ENCODE peak calls at places on chromosomes 11 and 22, in nine cellular contexts. C is sigmoid colon, F is prostate gland, J is transverse colon, U is fibroblast of mammary gland, B is SK-N-SH, T is dorsolateral prefrontal cortex, W is lower leg skin, Q is GM12878. G is an unnamed sample.

GRCh38 chr11:79076526-79077115 is 364.2 kb downstream of the TENM4 start:
- DNase-seq in C (no peak), F (peak; percentile 33), J (peak; percentile 47), U (peak; percentile 61), B (peak; percentile 53), T (no peak), W (no peak), Q (no peak), G (no peak)

GRCh38 chr11:119525855-119526196 is 102.9 kb upstream of the THY1 start:
- DNase-seq in C (peak; percentile 33), F (no peak), J (no peak), U (no peak), B (no peak), T (no peak), W (no peak), Q (no peak), G (no peak)

GRCh38 chr22:45233827-45234226 is 6.9 kb downstream of the KIAA0930 start:
- DNase-seq in C (no peak), F (no peak), J (no peak), U (no peak), B (no peak), T (no peak), W (no peak), Q (no peak), G (no peak)

GRCh38 chr11:67371549-67372231 is 1.7 kb downstream of the CLCF1 start:
- DNase-seq in C (peak; percentile 78), F (no peak), J (no peak), U (peak; percentile 61), B (peak; percentile 85), T (no peak), W (no peak), Q (no peak), G (no peak)

GRCh38 chr11:93225642-93226041 is 27.9 kb upstream of the SLC36A4 start:
- DNase-seq in C (no peak), F (no peak), J (no peak), U (peak; percentile 38), B (peak; percentile 46), T (no peak), W (no peak), Q (no peak), G (no peak)

GRCh38 chr22:50691521-50691920 is 18.9 kb downstream of the SHANK3 start:
- DNase-seq in C (no peak), F (no peak), J (peak; percentile 23), U (peak; percentile 62), B (no peak), T (peak; percentile 22), W (no peak), Q (peak; percentile 13), G (no peak)

GRCh38 chr22:47372111-47372581 is 609.7 kb downstream of the TBC1D22A start:
- DNase-seq in C (no peak), F (no peak), J (no peak), U (no peak), B (no peak), T (no peak), W (peak; percentile 78), Q (no peak), G (no peak)

GRCh38 chr11:119433369-119433749 is 10.4 kb upstream of the THY1 start:
- DNase-seq in C (no peak), F (no peak), J (no peak), U (peak; percentile 94), B (no peak), T (no peak), W (no peak), Q (no peak), G (no peak)

GRCh38 chr11:1728931-1729691 is 21.3 kb downstream of the IFITM10 start:
- DNase-seq in C (no peak), F (no peak), J (no peak), U (no peak), B (no peak), T (no peak), W (no peak), Q (no peak), G (no peak)

GRCh38 chr11:62547691-62548281 is 1.2 kb upstream of the AHNAK start:
- DNase-seq in C (peak; percentile 78), F (peak; percentile 92), J (no peak), U (no peak), B (no peak), T (no peak), W (no peak), Q (no peak), G (no peak)

GRCh38 chr11:75969626-75970308 is 154.8 kb downstream of the UVRAG start:
- DNase-seq in C (no peak), F (no peak), J (no peak), U (peak; percentile 99), B (no peak), T (peak; percentile 41), W (no peak), Q (no peak), G (no peak)

GRCh38 chr11:13405220-13405619 is 57.8 kb downstream of the BTBD10 start:
- DNase-seq in C (no peak), F (no peak), J (peak; percentile 48), U (no peak), B (no peak), T (no peak), W (no peak), Q (no peak), G (no peak)

GRCh38 chr11:108319541-108320145 is 96.8 kb downstream of the ATM start:
- DNase-seq in C (no peak), F (no peak), J (no peak), U (peak; percentile 7), B (no peak), T (no peak), W (no peak), Q (no peak), G (no peak)

GRCh38 chr11:124194696-124195418 is 11.7 kb downstream of the OR10D3 start:
- DNase-seq in C (no peak), F (no peak), J (peak; percentile 65), U (peak; percentile 74), B (peak; percentile 64), T (no peak), W (no peak), Q (peak; percentile 9), G (peak; percentile 26)

GRCh38 chr11:106724293-106724892 is 293.9 kb downstream of the GUCY1A2 start:
- DNase-seq in C (no peak), F (no peak), J (no peak), U (peak; percentile 49), B (no peak), T (no peak), W (no peak), Q (no peak), G (no peak)

GRCh38 chr22:49204599-49205214 is 623.0 kb downstream of the BRD1 start:
- DNase-seq in C (peak; percentile 48), F (no peak), J (no peak), U (no peak), B (no peak), T (peak; percentile 14), W (peak; percentile 80), Q (no peak), G (no peak)

DNA sequence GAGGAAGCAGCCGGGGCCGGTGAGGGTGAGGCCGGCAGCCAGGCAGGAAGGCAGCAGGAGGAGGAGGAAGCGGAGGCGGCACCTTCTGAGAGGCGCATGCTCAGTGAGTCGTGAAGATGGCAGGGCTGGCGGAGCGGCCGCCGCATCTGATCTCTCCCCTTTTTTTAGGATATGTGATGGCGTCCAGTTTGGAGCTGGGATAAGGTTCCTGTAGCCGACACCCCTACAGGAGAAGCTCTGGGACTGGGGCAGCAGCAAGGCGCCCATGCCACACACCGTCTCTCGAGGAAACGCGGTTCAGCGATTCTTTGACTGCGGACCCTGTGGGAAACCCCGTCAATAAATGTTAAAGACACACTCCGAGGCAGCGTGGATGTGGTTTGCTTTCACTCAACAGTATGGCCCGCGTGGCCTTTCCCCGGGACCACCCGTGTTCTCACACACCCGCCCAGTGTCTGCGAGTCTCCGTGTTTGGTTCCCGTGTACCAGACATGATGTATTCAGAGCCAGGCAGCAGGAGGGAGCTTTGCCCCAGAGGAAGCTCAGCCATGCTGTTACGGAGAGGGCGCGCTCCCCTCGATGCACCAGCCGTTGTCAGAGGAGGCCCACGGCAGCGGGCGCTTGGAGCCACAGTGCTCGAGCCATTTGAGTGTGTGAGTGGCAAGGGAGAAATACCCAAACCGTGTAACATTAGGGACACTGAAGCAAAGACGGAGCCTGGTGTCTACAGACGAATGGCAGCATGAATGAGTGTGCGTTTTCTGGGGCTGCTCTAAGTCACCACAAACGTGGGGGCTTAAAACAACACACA is 27.7 kb upstream of the PARVB start:
- DNase-seq in C (peak; percentile 73), F (no peak), J (peak; percentile 67), U (no peak), B (no peak), T (peak; percentile 68), W (peak; percentile 92), Q (peak; percentile 30), G (peak; percentile 37)
- H3K4me3 ChIP-seq in C (no peak overlapping the region), F (no peak overlapping the region), J (peak overlapping the region; percentile 4), U (no peak overlapping the region), B (no peak overlapping the region), T (peak overlapping the region; percentile 34), W (no peak overlapping the region), Q (peak overlapping the region; percentile 75), G (peak overlapping the region; percentile 60)

GRCh38 chr22:41598081-41598480 is 8.4 kb upstream of the PMM1 start:
- DNase-seq in C (no peak), F (no peak), J (no peak), U (peak; percentile 82), B (no peak), T (no peak), W (no peak), Q (no peak), G (no peak)
- TF ChIP-seq CTCF in C (no peak), F (no peak), J (no peak), U (peak; percentile 14), B (no peak), T (no peak), W (no peak), Q (no peak), G (no peak)

GRCh38 chr11:64851831-64852337 is 7.4 kb upstream of the CDC42BPG start:
- DNase-seq in C (no peak), F (no peak), J (peak; percentile 62), U (no peak), B (no peak), T (no peak), W (no peak), Q (no peak), G (no peak)

GRCh38 chr11:64852804-64853520 is 8.5 kb upstream of the CDC42BPG start:
- DNase-seq in C (no peak), F (no peak), J (no peak), U (no peak), B (no peak), T (no peak), W (no peak), Q (no peak), G (no peak)

GRCh38 chr11:64854157-64854533 is 9.7 kb upstream of the CDC42BPG start:
- DNase-seq in C (no peak), F (no peak), J (no peak), U (no peak), B (no peak), T (no peak), W (no peak), Q (no peak), G (no peak)

GRCh38 chr11:64854534-64855502 is 10.4 kb upstream of the CDC42BPG start:
- DNase-seq in C (peak; percentile 94), F (no peak), J (peak; percentile 85), U (peak; percentile 93), B (no peak), T (no peak), W (peak; percentile 97), Q (no peak), G (no peak)

GRCh38 chr11:64853709-64854108 is 9.3 kb upstream of the CDC42BPG start:
- DNase-seq in C (no peak), F (no peak), J (no peak), U (no peak), B (no peak), T (no peak), W (no peak), Q (no peak), G (no peak)
- H3K4me3 ChIP-seq in C (no peak overlapping the region), F (no peak overlapping the region), J (no peak overlapping the region), U (no peak overlapping the region), B (no peak overlapping the region), T (no peak overlapping the region), W (no peak overlapping the region), Q (peak overlapping the region; percentile 21), G (no peak overlapping the region)

GRCh38 chr22:19355413-19356157 is 64.1 kb upstream of the CLTCL1 start:
- DNase-seq in C (no peak), F (no peak), J (no peak), U (no peak), B (no peak), T (no peak), W (no peak), Q (no peak), G (no peak)
- TF ChIP-seq CTCF in C (no peak), F (no peak), J (no peak), U (no peak), B (no peak), T (no peak), W (no peak), Q (no peak), G (no peak)

G was measured in GM12864.